ENCODE peak calls at places on chromosomes 16 and 17, in eight cellular contexts. J, I, Q, U, T, S, N and R are unnamed samples. For H3K27me3, the result is how much of the 10 kb centered on the place peaks cover.

GRCh38 chr17:34275881-34276280 is 5.9 kb downstream of the CCL7 start:
- DNase-seq in N (no peak), U (peak), S (no peak), T (no peak), Q (no peak), I (no peak), J (no peak), R (peak)

GRCh38 chr17:7959503-7960253 is 27.7 kb downstream of the CNTROB start:
- DNase-seq in N (no peak), I (no peak), U (no peak), Q (no peak), T (peak), S (no peak), J (no peak), R (no peak)

GRCh38 chr16:17273142-17273561 is 197.6 kb downstream of the XYLT1 start:
- DNase-seq in S (no peak), U (peak), J (peak), I (no peak), T (no peak), N (no peak), Q (no peak), R (peak)

GRCh38 chr16:71846443-71846842 is 667 bp downstream of the ATXN1L start:
- DNase-seq in S (peak), Q (no peak), N (no peak), T (no peak), U (no peak), I (no peak), J (no peak), R (peak)

GRCh38 chr17:59331929-59332889 is 754 bp downstream of the YPEL2 start:
- DNase-seq in S (peak), N (peak), J (no peak), T (peak), I (peak), U (no peak), Q (no peak), R (no peak)

GRCh38 chr17:2724783-2725164 is 13.2 kb upstream of the CLUH start:
- DNase-seq in N (no peak), I (no peak), S (peak), J (peak), Q (no peak), T (no peak), U (no peak), R (no peak)

GRCh38 chr16:19502395-19503131 is 19.3 kb downstream of the GDE1 start:
- DNase-seq in S (peak), I (peak), U (no peak), J (peak), Q (no peak), N (no peak), T (peak), R (peak)

GRCh38 chr16:371729-372521 is 1.6 kb upstream of the MRPL28 start:
- DNase-seq in N (no peak), I (no peak), U (no peak), S (no peak), J (no peak), T (no peak), Q (peak), R (no peak)

GRCh38 chr16:85798283-85798776 is 1.0 kb downstream of the EMC8 start:
- DNase-seq in S (peak), I (no peak), J (no peak), Q (no peak), N (no peak), T (no peak), U (no peak), R (no peak)

GRCh38 chr16:53732296-53732929 is 28.5 kb downstream of the FTO start:
- DNase-seq in N (no peak), J (peak), I (no peak), T (no peak), Q (no peak), U (no peak), S (no peak), R (no peak)

GRCh38 chr16:22220714-22221113 is 14.6 kb downstream of the EEF2K start:
- DNase-seq in T (no peak), N (peak), Q (no peak), S (no peak), J (no peak), U (no peak), I (peak), R (no peak)

GRCh38 chr16:64780445-64780844 is 341.4 kb downstream of the CDH11 start:
- DNase-seq in S (no peak), I (no peak), U (no peak), T (no peak), N (no peak), J (no peak), Q (no peak), R (no peak)

GRCh38 chr17:45857977-45858708 is 13.5 kb downstream of the SPPL2C start:
- DNase-seq in J (peak), Q (no peak), T (no peak), I (no peak), N (no peak), S (peak), U (no peak), R (peak)

GRCh38 chr17:64091116-64091515 is 38.8 kb downstream of the ERN1 start:
- DNase-seq in T (no peak), U (no peak), Q (no peak), S (no peak), I (no peak), N (no peak), J (peak), R (no peak)

GRCh38 chr17:62778990-62779681 is 29.0 kb downstream of the MARCHF10 start:
- DNase-seq in N (no peak), J (peak), I (no peak), Q (peak), S (no peak), T (peak), U (peak), R (peak)

GRCh38 chr16:17364319-17365210 is 106.2 kb downstream of the XYLT1 start:
- DNase-seq in I (no peak), U (peak), N (no peak), Q (no peak), T (no peak), J (no peak), S (no peak), R (no peak)

GRCh38 chr16:90026135-90026534 is 6.9 kb upstream of the DBNDD1 start:
- DNase-seq in T (no peak), I (no peak), N (no peak), U (no peak), Q (no peak), S (no peak), J (no peak), R (no peak)

GRCh38 chr17:72539981-72540897 is 419.4 kb downstream of the SOX9 start:
- DNase-seq in Q (no peak), U (no peak), T (peak), S (peak), I (peak), J (peak), N (peak), R (peak)

GRCh38 chr16:4846503-4846900 is 586 bp downstream of the GLYR1 start:
- DNase-seq in N (peak), Q (no peak), T (peak), J (peak), S (peak), U (no peak), I (peak), R (peak)

GRCh38 chr16:10130482-10130996 is 51.7 kb downstream of the GRIN2A start:
- DNase-seq in T (no peak), N (no peak), Q (no peak), J (no peak), U (no peak), S (no peak), I (no peak), R (no peak)

GRCh38 chr16:24537474-24538337 is 1.7 kb upstream of the RBBP6 start:
- DNase-seq in J (no peak), N (no peak), T (no peak), S (no peak), U (no peak), I (no peak), Q (no peak), R (no peak)

GRCh38 chr16:4935231-4935855 is 1.6 kb downstream of the PPL start:
- DNase-seq in U (no peak), N (peak), S (no peak), I (peak), J (no peak), Q (no peak), T (peak), R (no peak)

GRCh38 chr16:85982563-85982939 is 83.6 kb downstream of the IRF8 start:
- DNase-seq in Q (peak), I (no peak), N (no peak), J (no peak), T (peak), U (no peak), S (no peak), R (no peak)

GRCh38 chr17:82072827-82073226 is 7.2 kb upstream of the DUS1L start:
- DNase-seq in T (no peak), S (no peak), J (no peak), I (no peak), Q (no peak), U (no peak), N (no peak), R (no peak)

GRCh38 chr17:79050591-79050990 is 24.0 kb upstream of the ENGASE start:
- DNase-seq in N (no peak), S (no peak), U (no peak), T (no peak), J (no peak), I (no peak), Q (no peak), R (no peak)

GRCh38 chr17:33033176-33033575 is 41.5 kb downstream of the SPACA3 start:
- DNase-seq in I (no peak), S (no peak), T (no peak), Q (no peak), N (no peak), J (no peak), U (no peak), R (no peak)

GRCh38 chr16:21645261-21645721 is 7.1 kb downstream of the IGSF6 start:
- DNase-seq in J (no peak), I (no peak), U (no peak), S (no peak), T (no peak), N (no peak), Q (no peak), R (no peak)

GRCh38 chr16:52529226-52529625 is 17.7 kb downstream of the TOX3 start:
- DNase-seq in N (no peak), I (no peak), S (no peak), J (no peak), Q (no peak), T (no peak), U (no peak), R (no peak)

GRCh38 chr16:52528393-52529080 is 18.4 kb downstream of the TOX3 start:
- DNase-seq in J (no peak), Q (no peak), N (no peak), S (no peak), T (peak), I (no peak), U (no peak), R (no peak)

GRCh38 chr16:52526429-52526828 is 20.5 kb downstream of the TOX3 start:
- DNase-seq in I (no peak), Q (no peak), N (no peak), S (peak), J (no peak), T (no peak), U (no peak), R (no peak)

GRCh38 chr16:52521570-52521969 is 25.4 kb downstream of the TOX3 start:
- DNase-seq in Q (no peak), U (no peak), T (no peak), S (no peak), J (no peak), I (no peak), N (no peak), R (no peak)

GRCh38 chr16:52526830-52527229 is 20.1 kb downstream of the TOX3 start:
- DNase-seq in T (no peak), I (no peak), S (no peak), U (no peak), N (no peak), Q (no peak), J (no peak), R (no peak)
- H3K27me3 ChIP-seq in T (under half), I (under half), S (under half), U (under half), N (under half), Q (under half), J (under half), R (under half)

GRCh38 chr16:28610595-28611270 is 889 bp upstream of the SULT1A1 start:
- DNase-seq in U (no peak), J (no peak), S (no peak), T (no peak), Q (no peak), I (no peak), N (no peak), R (no peak)

GRCh38 chr16:28621756-28622155 is 11.9 kb upstream of the SULT1A1 start:
- DNase-seq in S (no peak), U (no peak), T (no peak), I (no peak), N (no peak), J (no peak), Q (no peak), R (no peak)

GRCh38 chr16:28616636-28617035 is 6.8 kb upstream of the SULT1A1 start:
- DNase-seq in S (no peak), J (no peak), T (no peak), Q (no peak), I (no peak), N (no peak), U (no peak), R (no peak)
- H3K27ac ChIP-seq in S (no peak), J (no peak), T (no peak), Q (no peak), I (no peak), N (no peak), U (no peak), R (no peak)

GRCh38 chr17:55089251-55089650 is 120.7 kb downstream of the STXBP4 start:
- DNase-seq in I (no peak), S (no peak), J (no peak), Q (no peak), N (no peak), U (no peak), T (no peak), R (no peak)
- TF ChIP-seq CTCF in I (no peak), S (no peak), J (no peak), Q (no peak), N (no peak), U (no peak), T (no peak), R (no peak)

GRCh38 chr17:80480248-80480647 is 3.8 kb upstream of the NPTX1 start:
- DNase-seq in U (no peak), T (no peak), N (no peak), J (no peak), S (no peak), Q (no peak), I (no peak), R (no peak)
- H3K27me3 ChIP-seq in U (half or more), T (under half), N (half or more), J (under half), S (half or more), Q (under half), I (half or more), R (under half)

DNA sequence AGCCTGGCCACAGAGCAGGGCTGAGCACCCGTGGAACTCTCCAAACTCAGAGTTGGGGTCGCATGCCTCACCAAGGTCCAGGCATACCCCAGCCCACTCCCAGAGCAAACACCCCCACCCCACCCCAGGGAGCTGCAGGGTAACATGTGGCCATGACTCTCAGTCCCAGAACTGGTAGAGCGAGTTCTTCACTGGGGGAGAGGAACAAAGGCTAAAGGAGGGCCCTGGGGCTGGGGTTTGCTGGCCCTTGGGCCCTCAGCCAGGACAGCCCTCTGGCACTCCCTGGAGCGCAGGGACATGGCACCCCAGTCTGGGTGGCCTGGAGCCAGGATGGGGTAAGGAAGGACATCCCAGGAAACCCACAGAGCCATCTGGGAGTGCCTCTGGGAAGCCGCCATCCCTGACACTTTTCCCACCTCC is 4.2 kb downstream of the HID1 start:
- DNase-seq in J (peak), Q (no peak), I (no peak), N (no peak), S (no peak), U (no peak), T (no peak), R (no peak)
- H3K27ac ChIP-seq in J (peak), Q (no peak), I (no peak), N (no peak), S (no peak), U (no peak), T (no peak), R (no peak)